ENCODE peak calls at places on chromosomes 2 and 18, in four cellular contexts. One of them, this sample, is unnamed.

GRCh38 chr2:196113061-196113974 is 44.7 kb upstream of the DNAH7 start:
- DNase-seq in A549: no peak
- DNase-seq in K562: no peak
- DNase-seq in HepG2: no peak
- DNase-seq in this sample: no peak

GRCh38 chr2:234764378-234764777 is 187.4 kb upstream of the SH3BP4 start:
- DNase-seq in HepG2: no peak
- DNase-seq in A549: no peak
- DNase-seq in K562: no peak
- DNase-seq in this sample: no peak

GRCh38 chr2:109321570-109321969 is 192.6 kb downstream of the SH3RF3 start:
- DNase-seq in K562: no peak
- DNase-seq in A549: no peak
- DNase-seq in HepG2: no peak
- DNase-seq in this sample: no peak

GRCh38 chr2:205078762-205079161 is 533.5 kb downstream of the PARD3B start:
- DNase-seq in A549: no peak
- DNase-seq in HepG2: no peak
- DNase-seq in K562: no peak
- DNase-seq in this sample: no peak

GRCh38 chr2:59959944-59960343 is 593.5 kb downstream of the BCL11A start:
- DNase-seq in K562: no peak
- DNase-seq in HepG2: no peak
- DNase-seq in A549: no peak
- DNase-seq in this sample: no peak

GRCh38 chr2:11610624-11611242 is 59.3 kb downstream of the NTSR2 start:
- DNase-seq in HepG2: no peak
- DNase-seq in K562: no peak
- DNase-seq in A549: no peak
- DNase-seq in this sample: no peak

GRCh38 chr2:79935771-79936657 is 368.5 kb downstream of the LRRTM1 start:
- DNase-seq in K562: peak
- DNase-seq in A549: peak
- DNase-seq in HepG2: peak
- DNase-seq in this sample: peak

GRCh38 chr2:102080451-102081054 is 62.0 kb upstream of the IL1R1 start:
- DNase-seq in HepG2: no peak
- DNase-seq in K562: no peak
- DNase-seq in A549: no peak
- DNase-seq in this sample: no peak

GRCh38 chr18:35024965-35025364 is 16.2 kb upstream of the MAPRE2 start:
- DNase-seq in HepG2: peak
- DNase-seq in K562: no peak
- DNase-seq in A549: no peak
- DNase-seq in this sample: no peak

GRCh38 chr2:86223098-86223681 is 23.9 kb downstream of the MRPL35 start:
- DNase-seq in A549: no peak
- DNase-seq in HepG2: no peak
- DNase-seq in K562: no peak
- DNase-seq in this sample: no peak

GRCh38 chr2:199581935-199582336 is 124.2 kb upstream of the SATB2 start:
- DNase-seq in HepG2: no peak
- DNase-seq in A549: no peak
- DNase-seq in K562: no peak
- DNase-seq in this sample: no peak

GRCh38 chr2:191688934-191689695 is 11.2 kb downstream of the NABP1 start:
- DNase-seq in A549: peak
- DNase-seq in HepG2: peak
- DNase-seq in K562: no peak
- DNase-seq in this sample: no peak

DNA sequence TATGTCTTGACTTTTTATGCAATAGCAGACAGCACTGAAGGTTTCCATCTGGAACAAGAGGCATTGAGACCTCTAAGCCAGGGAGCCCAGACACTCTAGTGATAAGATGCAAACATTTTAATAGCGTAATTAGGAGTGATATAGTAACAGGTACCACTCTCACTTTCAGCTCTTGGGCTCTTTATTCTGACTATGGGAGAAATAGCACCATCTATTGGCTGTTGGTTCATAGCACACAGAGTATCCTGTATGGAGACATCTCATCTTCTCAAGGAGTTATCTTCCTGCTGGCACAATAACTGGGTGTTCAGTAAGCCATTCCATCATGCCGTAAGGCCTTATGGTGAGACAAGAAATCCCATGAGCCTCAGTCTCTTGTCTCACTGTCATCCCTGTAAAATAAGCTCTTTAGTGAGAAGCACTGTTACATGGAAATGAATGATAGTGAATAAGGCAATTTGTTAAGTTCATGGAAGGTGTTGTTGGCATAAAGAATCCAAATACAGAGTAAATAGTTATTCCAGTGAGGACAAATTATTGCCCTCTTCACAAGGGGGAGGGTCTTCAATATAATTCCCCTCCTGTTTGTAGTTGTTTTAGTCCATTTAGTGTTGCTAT is 48.3 kb downstream of the THUMPD2 start:
- DNase-seq in A549: peak
- DNase-seq in K562: peak
- DNase-seq in HepG2: peak
- DNase-seq in this sample: no peak
- TF ChIP-seq RNF2 in A549: no peak
- TF ChIP-seq RNF2 in K562: no peak
- TF ChIP-seq RNF2 in HepG2: no peak
- TF ChIP-seq RNF2 in this sample: no peak

GRCh38 chr2:28567076-28567471 is 71.2 kb downstream of the PLB1 start:
- DNase-seq in K562: no peak
- DNase-seq in A549: peak
- DNase-seq in HepG2: no peak
- DNase-seq in this sample: no peak

GRCh38 chr2:28568533-28568932 is 72.7 kb downstream of the PLB1 start:
- DNase-seq in HepG2: no peak
- DNase-seq in A549: no peak
- DNase-seq in K562: no peak
- DNase-seq in this sample: no peak

GRCh38 chr2:28565720-28566295 is 69.9 kb downstream of the PLB1 start:
- DNase-seq in K562: no peak
- DNase-seq in A549: no peak
- DNase-seq in HepG2: no peak
- DNase-seq in this sample: no peak

GRCh38 chr2:28565033-28565432 is 69.2 kb downstream of the PLB1 start:
- DNase-seq in A549: no peak
- DNase-seq in K562: no peak
- DNase-seq in HepG2: no peak
- DNase-seq in this sample: no peak

GRCh38 chr2:28566441-28567075 is 70.7 kb downstream of the PLB1 start:
- DNase-seq in HepG2: peak
- DNase-seq in A549: peak
- DNase-seq in K562: peak
- DNase-seq in this sample: peak
- H3K27ac ChIP-seq in HepG2: no peak
- H3K27ac ChIP-seq in A549: peak
- H3K27ac ChIP-seq in K562: no peak
- H3K27ac ChIP-seq in this sample: no peak

GRCh38 chr18:48802543-48803428 is 148.0 kb downstream of the SMAD7 start:
- DNase-seq in HepG2: no peak
- DNase-seq in A549: no peak
- DNase-seq in K562: no peak
- DNase-seq in this sample: peak
- TF ChIP-seq RNF2 in HepG2: no peak
- TF ChIP-seq RNF2 in A549: no peak
- TF ChIP-seq RNF2 in K562: no peak
- TF ChIP-seq RNF2 in this sample: no peak

GRCh38 chr18:33839452-33840225 is 261.6 kb downstream of the ASXL3 start:
- DNase-seq in HepG2: peak
- DNase-seq in K562: peak
- DNase-seq in A549: peak
- DNase-seq in this sample: no peak
- H3K27ac ChIP-seq in HepG2: no peak
- H3K27ac ChIP-seq in K562: no peak
- H3K27ac ChIP-seq in A549: no peak
- H3K27ac ChIP-seq in this sample: no peak

This sample was measured in H1.